ENCODE peak calls at places on chromosome 21, in nine cellular contexts. P, U, N, M, Y, W, J, I and Z are unnamed samples.

GRCh38 chr21:42083361-42083690 is 12.2 kb downstream of the UMODL1 start:
- DNase-seq in U (no peak), I (no peak), M (no peak), P (no peak), W (no peak), N (no peak), Y (no peak), J (no peak), Z (no peak)

GRCh38 chr21:35014302-35015044 is 34.6 kb downstream of the RUNX1 start:
- DNase-seq in P (no peak), N (no peak), M (no peak), Y (no peak), W (peak; percentile 19), U (no peak), I (no peak), J (no peak), Z (no peak)

GRCh38 chr21:37815893-37816292 is 100.4 kb downstream of the KCNJ6 start:
- DNase-seq in J (no peak), W (no peak), N (no peak), P (no peak), M (no peak), U (no peak), Y (no peak), I (no peak), Z (no peak)

GRCh38 chr21:34034369-34035014 is 38.9 kb upstream of the MRPS6 start:
- DNase-seq in W (no peak), N (no peak), U (no peak), Y (no peak), M (no peak), J (no peak), P (no peak), I (no peak), Z (no peak)

GRCh38 chr21:34745557-34746255 is 76.9 kb downstream of the CLIC6 start:
- DNase-seq in J (peak; percentile 16), P (peak; percentile 73), W (peak; percentile 92), M (peak; percentile 88), N (peak; percentile 73), I (peak; percentile 47), Y (peak; percentile 64), U (peak; percentile 72), Z (peak; percentile 40)

GRCh38 chr21:34186119-34186719 is 112.8 kb downstream of the MRPS6 start:
- DNase-seq in I (no peak), M (peak; percentile 68), N (no peak), J (no peak), Y (peak; percentile 54), U (peak; percentile 30), W (no peak), P (no peak), Z (no peak)

GRCh38 chr21:29298348-29299045 is at the start of gene BACH1:
- DNase-seq in N (peak; percentile 84), W (peak; percentile 96), I (peak; percentile 81), J (peak; percentile 71), U (peak; percentile 91), M (peak; percentile 98), Y (peak; percentile 86), P (peak; percentile 92), Z (peak; percentile 94)

GRCh38 chr21:42269382-42269781 is 45.8 kb downstream of the TFF3 start:
- DNase-seq in I (no peak), N (no peak), M (no peak), P (no peak), J (no peak), U (no peak), Y (no peak), W (no peak), Z (no peak)

GRCh38 chr21:40507978-40508377 is 339.0 kb downstream of the DSCAM start:
- DNase-seq in U (peak; percentile 82), M (peak; percentile 16), W (no peak), J (no peak), P (no peak), Y (no peak), N (no peak), I (no peak), Z (no peak)

GRCh38 chr21:28227881-28228623 is 764.6 kb downstream of the LTN1 start:
- DNase-seq in I (no peak), J (no peak), Y (no peak), P (no peak), N (no peak), U (no peak), M (no peak), W (no peak), Z (no peak)

GRCh38 chr21:29307718-29308455 is 9.2 kb downstream of the BACH1 start:
- DNase-seq in P (no peak), M (no peak), I (no peak), W (no peak), J (no peak), U (no peak), N (no peak), Y (no peak), Z (no peak)

GRCh38 chr21:8997011-8997440 is 1524.4 kb upstream of the TPTE start:
- DNase-seq in I (no peak), N (no peak), M (no peak), W (no peak), U (no peak), Y (no peak), J (no peak), P (no peak), Z (no peak)

GRCh38 chr21:19540287-19540686 is 1136.7 kb upstream of the TMPRSS15 start:
- DNase-seq in U (no peak), W (no peak), M (no peak), J (no peak), N (no peak), I (no peak), P (no peak), Y (no peak), Z (no peak)

GRCh38 chr21:31088196-31088751 is 50.0 kb upstream of the KRTAP19-8 start:
- DNase-seq in P (peak; percentile 88), M (no peak), Y (no peak), I (no peak), U (no peak), W (no peak), J (no peak), N (no peak), Z (no peak)

GRCh38 chr21:31557956-31558838 is 101.3 kb upstream of the SOD1 start:
- DNase-seq in W (peak; percentile 86), P (peak; percentile 63), N (no peak), M (peak; percentile 64), J (no peak), Y (no peak), I (no peak), U (peak; percentile 15), Z (peak; percentile 22)

GRCh38 chr21:16285646-16286223 is 556.0 kb downstream of the USP25 start:
- DNase-seq in I (no peak), J (no peak), Y (no peak), M (no peak), U (peak; percentile 18), W (no peak), P (no peak), N (no peak), Z (no peak)

GRCh38 chr21:16279658-16280581 is 550.1 kb downstream of the USP25 start:
- DNase-seq in M (peak; percentile 33), I (no peak), U (peak; percentile 80), N (peak; percentile 3), P (peak; percentile 83), J (no peak), Y (peak; percentile 31), W (peak; percentile 61), Z (no peak)

DNA sequence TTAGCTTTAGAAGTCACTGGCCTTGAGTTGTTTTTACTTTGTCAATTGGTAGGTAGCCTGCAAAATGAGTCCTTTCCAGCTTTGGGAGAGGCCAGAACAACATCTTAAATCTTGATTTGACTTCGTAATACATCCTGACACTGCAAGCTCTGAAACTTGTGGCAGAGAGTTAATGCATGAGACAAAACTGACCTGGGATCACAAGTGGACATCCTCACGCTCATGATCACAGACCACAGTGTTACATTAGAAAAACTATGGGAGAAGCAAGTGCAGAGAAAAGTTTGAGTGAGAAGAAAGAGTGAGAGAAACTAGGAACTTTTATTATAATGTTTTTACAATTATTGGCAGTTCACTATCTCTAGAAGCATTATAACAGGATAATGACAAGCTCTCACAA is 550.9 kb downstream of the USP25 start:
- DNase-seq in W (no peak), M (no peak), N (no peak), I (no peak), U (peak; percentile 57), P (peak; percentile 27), Y (no peak), J (no peak), Z (no peak)
- H3K4me3 ChIP-seq in W (no peak overlapping the region), M (no peak overlapping the region), N (no peak overlapping the region), I (peak overlapping the region; percentile 7), U (peak overlapping the region; percentile 30), P (no peak overlapping the region), Y (peak overlapping the region; percentile 21), J (no peak overlapping the region), Z (no peak overlapping the region)

DNA sequence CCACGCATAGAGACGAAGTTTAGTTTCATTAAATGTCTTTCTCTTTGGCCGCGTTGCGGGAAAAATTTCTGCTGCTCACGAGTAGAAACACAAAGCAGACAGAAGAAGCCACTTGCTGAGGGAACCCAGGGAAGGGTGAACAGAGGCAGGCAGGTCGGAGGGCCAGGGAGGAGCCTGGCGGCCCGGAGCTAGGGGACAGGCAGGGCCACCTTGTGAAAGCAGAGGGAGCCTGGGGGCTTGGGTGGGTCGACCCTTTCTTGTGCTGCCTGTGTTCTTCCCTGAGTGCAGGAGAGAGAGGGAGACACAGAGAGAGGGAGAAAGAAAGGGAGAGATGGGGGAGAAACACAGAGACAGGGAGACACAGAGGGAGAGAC is 33.2 kb downstream of the POFUT2 start:
- DNase-seq in I (no peak), M (no peak), N (no peak), Y (no peak), U (no peak), J (no peak), P (no peak), W (peak; percentile 45), Z (no peak)
- TF ChIP-seq CTCF in I (no peak), M (no peak), N (no peak), Y (no peak), U (no peak), J (no peak), P (no peak), W (no peak), Z (no peak)

GRCh38 chr21:33025471-33026298 is at the start of gene OLIG2:
- DNase-seq in N (no peak), U (peak; percentile 25), W (peak; percentile 98), J (no peak), I (no peak), M (no peak), P (no peak), Y (no peak), Z (no peak)
- H3K27me3 ChIP-seq in N (peaks cover 96% of the 10 kb centered on the region), U (peaks cover 88% of the 10 kb centered on the region), W (peaks cover 100% of the 10 kb centered on the region), J (peaks cover 46% of the 10 kb centered on the region), I (peaks cover 99% of the 10 kb centered on the region), M (peaks cover 98% of the 10 kb centered on the region), P (peaks cover 6% of the 10 kb centered on the region), Y (peaks cover 100% of the 10 kb centered on the region), Z (peaks cover 3% of the 10 kb centered on the region)

GRCh38 chr21:25956993-25957714 is 213.4 kb downstream of the APP start:
- DNase-seq in U (peak; percentile 80), J (no peak), M (no peak), I (no peak), W (no peak), N (peak; percentile 30), P (no peak), Y (peak; percentile 53), Z (no peak)
- H3K4me3 ChIP-seq in U (no peak overlapping the region), J (no peak overlapping the region), M (no peak overlapping the region), I (no peak overlapping the region), W (no peak overlapping the region), N (no peak overlapping the region), P (no peak overlapping the region), Y (no peak overlapping the region), Z (no peak overlapping the region)